ENCODE peak calls at places on chromosomes 11 and 22, in ten cellular contexts. Y, R, T, M, D, J, A, W, C and V are unnamed samples.

GRCh38 chr11:12087075-12087775 is 23.2 kb upstream of the MICAL2 start:
- DNase-seq in T (no peak), R (no peak), C (no peak), A (no peak), W (no peak), J (no peak), D (peak), M (peak), Y (peak), V (no peak)

GRCh38 chr11:134683860-134684259 is 271.8 kb upstream of the B3GAT1 start:
- DNase-seq in Y (no peak), A (no peak), R (no peak), T (no peak), D (no peak), M (no peak), W (no peak), C (no peak), J (no peak), V (no peak)

GRCh38 chr11:95937358-95937757 is 13.5 kb upstream of the MTMR2 start:
- DNase-seq in C (no peak), M (no peak), D (no peak), R (no peak), A (no peak), T (no peak), J (no peak), W (no peak), Y (no peak), V (no peak)

GRCh38 chr22:19756288-19757128 is 4.1 kb upstream of the TBX1 start:
- DNase-seq in W (no peak), Y (peak), D (no peak), C (peak), T (peak), M (peak), J (peak), A (peak), R (peak), V (peak)

GRCh38 chr22:26671317-26672059 is 14.1 kb downstream of the MIAT start:
- DNase-seq in Y (peak), J (peak), C (peak), D (no peak), M (peak), T (peak), W (no peak), A (peak), R (no peak), V (peak)

GRCh38 chr22:37215890-37216289 is 3.6 kb upstream of the SSTR3 start:
- DNase-seq in D (no peak), J (no peak), T (no peak), Y (no peak), M (no peak), C (no peak), A (no peak), R (no peak), W (no peak), V (no peak)

GRCh38 chr22:40224702-40225101 is 47.0 kb downstream of the TNRC6B start:
- DNase-seq in R (no peak), J (no peak), A (no peak), T (no peak), C (no peak), Y (no peak), M (no peak), W (no peak), D (no peak), V (peak)

GRCh38 chr22:37503850-37504249 is 15.4 kb downstream of the CARD10 start:
- DNase-seq in R (no peak), D (no peak), C (no peak), J (no peak), A (no peak), M (no peak), Y (no peak), T (no peak), W (no peak), V (no peak)

GRCh38 chr11:124865902-124866851 is 945 bp downstream of the ROBO3 start:
- DNase-seq in W (peak), M (peak), A (peak), C (peak), D (peak), T (no peak), Y (no peak), R (peak), J (peak), V (peak)

GRCh38 chr11:34143048-34143447 is 37.6 kb downstream of the NAT10 start:
- DNase-seq in C (no peak), J (no peak), A (no peak), D (no peak), M (no peak), W (no peak), T (no peak), R (no peak), Y (no peak), V (peak)

GRCh38 chr11:70200212-70200844 is 2.8 kb upstream of the FADD start:
- DNase-seq in D (no peak), Y (no peak), M (no peak), R (no peak), T (no peak), W (no peak), A (no peak), C (no peak), J (no peak), V (no peak)

GRCh38 chr11:95849087-95849825 is 59.0 kb downstream of the CEP57 start:
- DNase-seq in R (no peak), M (peak), T (peak), D (peak), Y (peak), A (peak), C (no peak), J (peak), W (no peak), V (no peak)

GRCh38 chr22:22593964-22594656 is 35.0 kb upstream of the PRAME start:
- DNase-seq in T (peak), J (peak), A (peak), W (no peak), C (peak), R (peak), Y (peak), M (peak), D (peak), V (no peak)
- TF ChIP-seq CTCF in T (peak), J (peak), A (peak), W (peak), C (peak), R (peak), Y (peak), M (peak), D (peak), V (peak)

DNA sequence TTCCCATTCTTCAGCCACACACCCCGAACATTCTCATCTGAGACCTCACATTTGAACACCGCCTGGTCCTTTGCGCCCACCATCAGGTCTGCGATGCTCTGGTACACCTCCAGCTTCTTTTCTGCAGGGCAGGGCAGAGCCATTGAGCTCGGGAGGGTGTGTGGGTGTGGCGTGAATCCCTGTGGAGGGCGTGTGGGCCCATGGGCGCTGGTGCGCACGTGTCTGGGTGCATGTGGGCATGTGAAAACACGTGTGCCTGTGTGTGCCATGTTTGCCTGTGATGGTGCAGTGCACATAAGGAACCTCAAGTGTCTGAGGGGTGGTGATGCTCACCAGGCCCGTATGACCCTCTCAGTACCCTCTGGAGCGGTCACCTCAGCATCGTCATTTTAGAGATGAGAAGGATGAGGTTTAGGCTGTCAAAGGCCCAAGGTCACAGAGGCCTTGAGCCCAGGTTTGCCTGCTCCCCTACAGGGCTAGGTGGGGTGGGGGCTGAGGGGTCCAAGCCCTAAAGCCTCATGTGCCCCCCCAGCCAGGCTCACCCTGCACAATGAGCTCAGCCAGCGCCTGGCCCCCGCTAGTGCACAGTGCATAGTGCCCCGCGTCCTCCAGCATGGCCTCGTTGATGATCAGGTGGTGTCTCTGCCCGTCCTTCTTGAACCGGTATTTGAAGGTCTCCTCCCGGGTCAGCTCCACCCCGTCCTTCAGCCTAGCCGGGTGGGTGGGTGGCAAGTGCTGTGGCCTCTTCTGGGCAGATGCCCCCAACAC is 10.3 kb downstream of the MYBPC3 start:
- DNase-seq in A (no peak), M (no peak), R (no peak), D (no peak), T (no peak), C (no peak), J (no peak), W (no peak), Y (no peak), V (no peak)
- TF ChIP-seq CTCF in A (no peak), M (no peak), R (no peak), D (no peak), T (no peak), C (no peak), J (no peak), W (no peak), Y (no peak), V (no peak)

DNA sequence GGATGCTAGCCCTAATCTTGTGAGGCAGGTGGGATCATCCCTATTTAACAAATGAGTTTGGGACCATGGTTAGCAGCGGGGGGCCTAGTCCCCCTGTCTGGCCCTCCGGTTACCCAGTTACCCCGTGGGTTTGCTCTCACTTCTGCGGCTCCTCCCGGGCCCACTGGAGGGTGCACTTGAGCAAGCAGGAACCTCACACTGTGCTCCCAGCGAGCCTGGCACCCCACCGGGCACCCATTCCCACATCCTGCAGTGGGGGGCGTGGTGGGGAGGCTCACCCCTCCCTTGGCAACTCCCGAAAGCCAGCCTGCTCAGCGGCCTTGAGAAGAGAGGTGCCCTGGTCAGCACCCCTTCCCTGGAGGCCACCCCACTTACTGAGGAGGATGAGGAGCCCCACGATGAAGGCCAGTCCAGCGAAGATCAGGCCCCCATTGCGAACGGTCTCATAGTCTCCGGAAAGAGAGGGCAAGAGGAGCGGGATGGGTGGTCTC is 2.5 kb downstream of the FXYD2 start:
- DNase-seq in R (no peak), M (peak), Y (no peak), T (peak), J (peak), A (peak), D (peak), W (peak), C (peak), V (peak)
- TF ChIP-seq CTCF in R (peak), M (peak), Y (peak), T (peak), J (peak), A (peak), D (peak), W (peak), C (peak), V (peak)

GRCh38 chr22:21640810-21641209 is 1.3 kb upstream of the SDF2L1 start:
- DNase-seq in J (no peak), R (no peak), M (no peak), T (no peak), W (no peak), A (no peak), Y (no peak), D (no peak), C (no peak), V (no peak)

GRCh38 chr22:21641795-21642583 is at the start of gene SDF2L1:
- DNase-seq in M (peak), W (peak), T (peak), C (peak), Y (peak), R (peak), J (peak), D (peak), A (peak), V (peak)

GRCh38 chr22:21642584-21643448 is 714 bp downstream of the SDF2L1 start:
- DNase-seq in A (peak), J (peak), C (peak), Y (peak), M (peak), R (peak), T (peak), W (no peak), D (peak), V (no peak)

GRCh38 chr22:21639359-21639758 is 2.7 kb upstream of the SDF2L1 start:
- DNase-seq in C (no peak), D (no peak), M (no peak), T (no peak), J (no peak), A (no peak), W (no peak), R (no peak), Y (no peak), V (no peak)

DNA sequence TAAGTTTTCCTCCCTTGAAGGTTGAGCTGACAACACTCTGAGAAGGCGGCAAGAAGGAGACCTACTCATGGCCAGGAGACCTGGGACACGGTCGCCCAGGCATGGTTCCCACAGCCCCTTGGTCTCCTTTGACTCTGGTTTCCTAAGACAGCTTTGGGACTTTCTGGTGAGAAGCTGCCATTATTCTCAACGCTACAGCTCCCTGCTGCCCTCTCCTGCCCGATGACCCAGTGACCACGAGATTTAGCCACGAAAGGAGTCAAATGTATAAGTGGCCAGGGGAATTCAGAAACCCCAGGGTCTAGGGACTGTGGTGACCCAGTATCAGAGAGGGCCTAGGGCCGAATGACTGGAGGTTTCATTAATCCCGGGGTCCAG is 696 bp upstream of the SDF2L1 start:
- DNase-seq in M (peak), J (no peak), Y (peak), T (no peak), R (no peak), W (no peak), D (peak), A (peak), C (no peak), V (no peak)
- TF ChIP-seq CTCF in M (peak), J (peak), Y (peak), T (no peak), R (no peak), W (peak), D (peak), A (no peak), C (no peak), V (no peak)

GRCh38 chr22:30732426-30732825 is 37.8 kb downstream of the OSBP2 start:
- DNase-seq in D (no peak), Y (no peak), W (no peak), C (no peak), J (no peak), T (no peak), A (no peak), M (no peak), R (no peak), V (no peak)
- TF ChIP-seq CTCF in D (no peak), Y (no peak), W (no peak), C (no peak), J (no peak), T (no peak), A (no peak), M (no peak), R (no peak), V (no peak)

GRCh38 chr11:1791912-1792311 is 28.2 kb upstream of the CTSD start:
- DNase-seq in J (no peak), Y (no peak), W (no peak), R (no peak), M (no peak), C (no peak), D (no peak), T (no peak), A (no peak), V (no peak)

GRCh38 chr11:1793091-1793490 is 29.4 kb upstream of the CTSD start:
- DNase-seq in T (no peak), M (no peak), A (no peak), D (no peak), C (no peak), W (no peak), R (no peak), J (no peak), Y (no peak), V (no peak)

GRCh38 chr11:1792461-1792860 is 28.7 kb upstream of the CTSD start:
- DNase-seq in W (no peak), A (no peak), D (no peak), T (no peak), Y (no peak), C (no peak), R (no peak), J (no peak), M (no peak), V (no peak)

GRCh38 chr11:1797391-1798125 is 33.8 kb upstream of the CTSD start:
- DNase-seq in J (no peak), C (no peak), M (no peak), Y (no peak), A (no peak), R (no peak), W (no peak), D (no peak), T (no peak), V (no peak)

GRCh38 chr11:1796297-1797011 is 32.7 kb upstream of the CTSD start:
- DNase-seq in R (no peak), C (no peak), A (no peak), J (no peak), W (no peak), Y (peak), T (no peak), M (no peak), D (no peak), V (no peak)
- TF ChIP-seq CTCF in R (no peak), C (no peak), A (no peak), J (no peak), W (no peak), Y (peak), T (no peak), M (no peak), D (no peak), V (no peak)

GRCh38 chr22:45553333-45554039 is 50.8 kb downstream of the FBLN1 start:
- DNase-seq in A (peak), D (peak), T (peak), C (peak), M (peak), Y (peak), J (peak), W (peak), R (peak), V (no peak)

GRCh38 chr22:45552017-45552411 is 49.3 kb downstream of the FBLN1 start:
- DNase-seq in J (no peak), M (no peak), Y (no peak), R (no peak), W (no peak), D (no peak), A (no peak), T (no peak), C (no peak), V (no peak)

GRCh38 chr22:45551310-45552016 is 48.8 kb downstream of the FBLN1 start:
- DNase-seq in D (no peak), W (no peak), C (peak), A (no peak), T (no peak), Y (no peak), M (no peak), J (no peak), R (no peak), V (no peak)

GRCh38 chr22:45554040-45554406 is 51.3 kb downstream of the FBLN1 start:
- DNase-seq in A (no peak), C (no peak), W (no peak), J (no peak), R (no peak), T (peak), D (no peak), Y (no peak), M (peak), V (no peak)

GRCh38 chr22:45552580-45553332 is 50.1 kb downstream of the FBLN1 start:
- DNase-seq in R (no peak), C (peak), J (no peak), W (no peak), Y (peak), T (no peak), D (peak), M (no peak), A (no peak), V (peak)
- TF ChIP-seq CTCF in R (no peak), C (peak), J (no peak), W (no peak), Y (peak), T (peak), D (peak), M (no peak), A (no peak), V (no peak)

GRCh38 chr11:128484172-128484571 is 103.2 kb downstream of the ETS1 start:
- DNase-seq in A (no peak), W (no peak), Y (no peak), D (no peak), M (no peak), J (no peak), T (no peak), C (no peak), R (no peak), V (no peak)
- TF ChIP-seq CTCF in A (peak), W (no peak), Y (peak), D (no peak), M (no peak), J (peak), T (peak), C (no peak), R (no peak), V (no peak)

GRCh38 chr11:99554232-99554903 is 533.6 kb downstream of the CNTN5 start:
- DNase-seq in Y (no peak), M (no peak), T (no peak), W (no peak), A (no peak), R (no peak), D (no peak), J (no peak), C (no peak), V (no peak)
- TF ChIP-seq CTCF in Y (no peak), M (no peak), T (no peak), W (no peak), A (no peak), R (no peak), D (no peak), J (no peak), C (no peak), V (no peak)

GRCh38 chr11:57409321-57410100 is 17.4 kb downstream of the SLC43A3 start:
- DNase-seq in A (no peak), T (no peak), Y (no peak), W (no peak), R (no peak), C (no peak), J (no peak), D (no peak), M (no peak), V (no peak)

GRCh38 chr11:57407010-57407409 is 16.6 kb upstream of the PRG2 start:
- DNase-seq in T (no peak), Y (no peak), W (no peak), J (no peak), D (no peak), A (no peak), C (peak), M (no peak), R (no peak), V (no peak)

GRCh38 chr11:57407521-57407920 is 17.1 kb upstream of the PRG2 start:
- DNase-seq in C (no peak), R (no peak), T (no peak), M (no peak), A (no peak), D (no peak), W (no peak), J (no peak), Y (no peak), V (no peak)

GRCh38 chr11:57406337-57406904 is 16.0 kb upstream of the PRG2 start:
- DNase-seq in Y (peak), W (no peak), A (peak), T (no peak), M (no peak), J (peak), R (no peak), D (peak), C (peak), V (no peak)

DNA sequence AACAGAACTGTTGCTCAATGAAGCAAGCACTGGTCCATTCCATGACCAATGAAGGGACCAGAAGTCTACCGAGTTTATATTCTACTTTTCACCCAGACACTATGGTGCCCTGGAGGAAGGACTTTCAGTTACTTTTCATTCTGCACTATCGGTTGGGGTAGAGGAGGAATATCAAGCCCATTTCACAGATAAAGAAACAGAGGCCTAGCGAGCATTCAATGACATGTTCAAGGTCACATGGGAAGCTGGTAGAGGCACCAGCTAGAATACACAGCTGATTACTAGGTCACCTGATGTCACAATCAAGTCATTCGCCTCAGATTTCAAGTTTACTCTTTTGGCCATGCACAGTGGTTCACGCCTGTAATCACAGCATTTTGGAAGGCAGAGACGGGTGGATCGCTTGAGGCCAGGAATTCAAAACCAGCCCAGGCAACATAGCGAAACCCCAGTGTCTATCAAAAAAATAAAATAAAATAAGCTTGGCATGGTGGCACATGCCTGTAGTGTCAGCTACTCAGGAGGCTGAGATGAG is 17.6 kb upstream of the PRG2 start:
- DNase-seq in W (no peak), C (no peak), Y (no peak), J (no peak), A (no peak), R (no peak), T (no peak), M (no peak), D (no peak), V (no peak)
- TF ChIP-seq CTCF in W (no peak), C (no peak), Y (no peak), J (no peak), A (no peak), R (no peak), T (no peak), M (no peak), D (no peak), V (no peak)